ENCODE peak calls at places on chromosomes 4 and X, in five cellular contexts. One of them, this sample, is unnamed.

GRCh38 chrX:38473715-38474114 is 87.6 kb upstream of the TSPAN7 start:
- DNase-seq in neural progenitor cell: no peak
- DNase-seq in mammary epithelial cell: no peak
- DNase-seq in gastrocnemius medialis: no peak
- DNase-seq in ovary: no peak
- DNase-seq in this sample: no peak

GRCh38 chr4:27005512-27006246 is 145.0 kb downstream of the STIM2 start:
- DNase-seq in gastrocnemius medialis: no peak
- DNase-seq in neural progenitor cell: no peak
- DNase-seq in mammary epithelial cell: peak; percentile 67
- DNase-seq in ovary: no peak
- DNase-seq in this sample: no peak

GRCh38 chr4:155079866-155080265 is 128.6 kb upstream of the NPY2R start:
- DNase-seq in ovary: no peak
- DNase-seq in neural progenitor cell: no peak
- DNase-seq in mammary epithelial cell: no peak
- DNase-seq in gastrocnemius medialis: no peak
- DNase-seq in this sample: no peak

GRCh38 chr4:176671532-176671931 is 121.2 kb downstream of the VEGFC start:
- DNase-seq in neural progenitor cell: no peak
- DNase-seq in ovary: peak; percentile 30
- DNase-seq in mammary epithelial cell: no peak
- DNase-seq in gastrocnemius medialis: no peak
- DNase-seq in this sample: no peak

GRCh38 chr4:175412161-175412560 is 399.9 kb downstream of the GPM6A start:
- DNase-seq in neural progenitor cell: no peak
- DNase-seq in gastrocnemius medialis: no peak
- DNase-seq in mammary epithelial cell: peak; percentile 65
- DNase-seq in ovary: no peak
- DNase-seq in this sample: no peak

GRCh38 chr4:161856711-161857326 is 307.0 kb downstream of the FSTL5 start:
- DNase-seq in neural progenitor cell: no peak
- DNase-seq in mammary epithelial cell: peak; percentile 38
- DNase-seq in ovary: no peak
- DNase-seq in gastrocnemius medialis: no peak
- DNase-seq in this sample: no peak

GRCh38 chr4:77821775-77822174 is 2.6 kb upstream of the CNOT6L start:
- DNase-seq in ovary: no peak
- DNase-seq in gastrocnemius medialis: no peak
- DNase-seq in mammary epithelial cell: no peak
- DNase-seq in neural progenitor cell: no peak
- DNase-seq in this sample: no peak

GRCh38 chr4:6688879-6689505 is 4.7 kb upstream of the S100P start:
- DNase-seq in gastrocnemius medialis: no peak
- DNase-seq in neural progenitor cell: peak; percentile 31
- DNase-seq in ovary: peak; percentile 43
- DNase-seq in mammary epithelial cell: peak; percentile 93
- DNase-seq in this sample: peak; percentile 93

GRCh38 chr4:54090804-54091623 is 8.9 kb upstream of the GSX2 start:
- DNase-seq in mammary epithelial cell: peak; percentile 32
- DNase-seq in ovary: peak; percentile 37
- DNase-seq in gastrocnemius medialis: no peak
- DNase-seq in neural progenitor cell: peak; percentile 48
- DNase-seq in this sample: no peak

GRCh38 chr4:149512489-149512888 is 303.2 kb downstream of the IQCM start:
- DNase-seq in neural progenitor cell: no peak
- DNase-seq in gastrocnemius medialis: no peak
- DNase-seq in ovary: no peak
- DNase-seq in mammary epithelial cell: no peak
- DNase-seq in this sample: no peak

GRCh38 chr4:70903282-70903603 is 1.1 kb downstream of the MOB1B start:
- DNase-seq in gastrocnemius medialis: no peak
- DNase-seq in mammary epithelial cell: peak; percentile 5
- DNase-seq in ovary: peak; percentile 16
- DNase-seq in neural progenitor cell: peak; percentile 28
- DNase-seq in this sample: no peak

GRCh38 chr4:145909331-145909730 is 29.3 kb downstream of the ZNF827 start:
- DNase-seq in mammary epithelial cell: peak; percentile 39
- DNase-seq in ovary: peak; percentile 81
- DNase-seq in neural progenitor cell: peak; percentile 72
- DNase-seq in gastrocnemius medialis: peak; percentile 67
- DNase-seq in this sample: no peak

GRCh38 chrX:19756577-19757131 is 130.7 kb downstream of the SH3KBP1 start:
- DNase-seq in ovary: no peak
- DNase-seq in neural progenitor cell: no peak
- DNase-seq in mammary epithelial cell: no peak
- DNase-seq in gastrocnemius medialis: no peak
- DNase-seq in this sample: no peak
- H3K4me1 ChIP-seq in ovary: no peaks in the 10 kb centered on the region
- H3K4me1 ChIP-seq in neural progenitor cell: no peaks in the 10 kb centered on the region
- H3K4me1 ChIP-seq in mammary epithelial cell: no peaks in the 10 kb centered on the region
- H3K4me1 ChIP-seq in gastrocnemius medialis: no peaks in the 10 kb centered on the region
- H3K4me1 ChIP-seq in this sample: peaks cover 21% of the 10 kb centered on the region

DNA sequence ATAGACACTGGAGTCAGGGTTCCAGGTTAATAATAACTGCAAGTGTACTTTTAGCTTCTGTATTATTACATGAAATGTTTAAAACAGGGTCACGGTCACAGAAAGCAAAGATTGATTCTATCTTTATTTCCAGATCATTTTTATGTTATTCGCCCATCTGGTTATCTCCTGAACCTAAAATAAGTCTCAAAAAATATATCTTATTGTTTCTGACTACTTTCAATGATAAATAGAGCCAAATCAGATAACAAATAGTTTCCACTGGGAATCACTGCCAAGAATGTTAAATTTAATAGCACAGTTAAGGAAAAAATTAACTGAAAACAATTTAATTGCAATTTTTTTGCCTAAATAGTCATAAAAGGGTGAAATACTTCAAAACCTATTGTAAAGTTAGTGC is 17.2 kb upstream of the VEGFD start:
- DNase-seq in neural progenitor cell: no peak
- DNase-seq in mammary epithelial cell: no peak
- DNase-seq in ovary: no peak
- DNase-seq in gastrocnemius medialis: no peak
- DNase-seq in this sample: no peak
- H3K27me3 ChIP-seq in neural progenitor cell: no peaks in the 10 kb centered on the region
- H3K27me3 ChIP-seq in mammary epithelial cell: no peaks in the 10 kb centered on the region
- H3K27me3 ChIP-seq in ovary: no peaks in the 10 kb centered on the region
- H3K27me3 ChIP-seq in gastrocnemius medialis: no peaks in the 10 kb centered on the region
- H3K27me3 ChIP-seq in this sample: no peaks in the 10 kb centered on the region

GRCh38 chr4:7909463-7909862 is 30.2 kb downstream of the AFAP1 start:
- DNase-seq in mammary epithelial cell: no peak
- DNase-seq in ovary: no peak
- DNase-seq in neural progenitor cell: no peak
- DNase-seq in gastrocnemius medialis: no peak
- DNase-seq in this sample: no peak

GRCh38 chr4:7908668-7909067 is 31.0 kb downstream of the AFAP1 start:
- DNase-seq in ovary: no peak
- DNase-seq in gastrocnemius medialis: no peak
- DNase-seq in mammary epithelial cell: no peak
- DNase-seq in neural progenitor cell: no peak
- DNase-seq in this sample: no peak

GRCh38 chr4:7911044-7911578 is 28.6 kb downstream of the AFAP1 start:
- DNase-seq in mammary epithelial cell: peak; percentile 65
- DNase-seq in ovary: no peak
- DNase-seq in gastrocnemius medialis: no peak
- DNase-seq in neural progenitor cell: peak; percentile 78
- DNase-seq in this sample: no peak

GRCh38 chr4:7910721-7911015 is 29.0 kb downstream of the AFAP1 start:
- DNase-seq in ovary: no peak
- DNase-seq in gastrocnemius medialis: no peak
- DNase-seq in mammary epithelial cell: no peak
- DNase-seq in neural progenitor cell: no peak
- DNase-seq in this sample: no peak

GRCh38 chr4:7909966-7910720 is 29.5 kb downstream of the AFAP1 start:
- DNase-seq in ovary: no peak
- DNase-seq in gastrocnemius medialis: no peak
- DNase-seq in mammary epithelial cell: peak; percentile 68
- DNase-seq in neural progenitor cell: peak; percentile 10
- DNase-seq in this sample: no peak
- H3K4me3 ChIP-seq in ovary: no peak overlapping the region
- H3K4me3 ChIP-seq in gastrocnemius medialis: no peak overlapping the region
- H3K4me3 ChIP-seq in mammary epithelial cell: no peak overlapping the region
- H3K4me3 ChIP-seq in neural progenitor cell: no peak overlapping the region
- H3K4me3 ChIP-seq in this sample: no peak overlapping the region

GRCh38 chr4:101256222-101256621 is 91.1 kb downstream of the PPP3CA start:
- DNase-seq in neural progenitor cell: no peak
- DNase-seq in mammary epithelial cell: no peak
- DNase-seq in ovary: no peak
- DNase-seq in gastrocnemius medialis: no peak
- DNase-seq in this sample: no peak
- H3K4me1 ChIP-seq in neural progenitor cell: peaks cover 19% of the 10 kb centered on the region
- H3K4me1 ChIP-seq in mammary epithelial cell: peaks cover 8% of the 10 kb centered on the region
- H3K4me1 ChIP-seq in ovary: peaks cover 9% of the 10 kb centered on the region
- H3K4me1 ChIP-seq in gastrocnemius medialis: peaks cover 55% of the 10 kb centered on the region
- H3K4me1 ChIP-seq in this sample: peaks cover 5% of the 10 kb centered on the region

GRCh38 chrX:124842205-124842604 is 477.5 kb upstream of the TEX13C start:
- DNase-seq in ovary: no peak
- DNase-seq in gastrocnemius medialis: no peak
- DNase-seq in neural progenitor cell: no peak
- DNase-seq in mammary epithelial cell: no peak
- DNase-seq in this sample: no peak

DNA sequence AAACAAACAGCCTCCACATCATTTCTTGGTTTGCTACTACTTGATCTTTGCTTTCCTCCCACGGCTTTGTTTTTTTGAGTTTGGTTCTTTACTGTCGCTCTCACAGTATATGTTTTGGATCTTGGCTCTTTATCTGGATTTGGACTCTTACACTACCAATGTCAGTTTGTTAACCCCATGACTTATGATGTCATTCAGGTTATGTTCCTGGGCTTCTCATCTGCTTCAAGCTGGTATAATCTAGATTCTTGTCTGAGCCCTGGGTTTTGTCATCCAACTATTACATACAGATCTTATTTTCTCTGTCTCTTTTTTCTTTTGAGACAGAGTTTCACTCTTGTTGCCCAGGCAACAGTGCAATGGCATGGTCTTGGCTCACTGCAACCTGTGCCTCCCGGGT is 482.9 kb upstream of the TEX13C start:
- DNase-seq in gastrocnemius medialis: no peak
- DNase-seq in ovary: no peak
- DNase-seq in neural progenitor cell: no peak
- DNase-seq in mammary epithelial cell: no peak
- DNase-seq in this sample: no peak
- H3K27me3 ChIP-seq in gastrocnemius medialis: no peaks in the 10 kb centered on the region
- H3K27me3 ChIP-seq in ovary: no peaks in the 10 kb centered on the region
- H3K27me3 ChIP-seq in neural progenitor cell: no peaks in the 10 kb centered on the region
- H3K27me3 ChIP-seq in mammary epithelial cell: no peaks in the 10 kb centered on the region
- H3K27me3 ChIP-seq in this sample: no peaks in the 10 kb centered on the region

DNA sequence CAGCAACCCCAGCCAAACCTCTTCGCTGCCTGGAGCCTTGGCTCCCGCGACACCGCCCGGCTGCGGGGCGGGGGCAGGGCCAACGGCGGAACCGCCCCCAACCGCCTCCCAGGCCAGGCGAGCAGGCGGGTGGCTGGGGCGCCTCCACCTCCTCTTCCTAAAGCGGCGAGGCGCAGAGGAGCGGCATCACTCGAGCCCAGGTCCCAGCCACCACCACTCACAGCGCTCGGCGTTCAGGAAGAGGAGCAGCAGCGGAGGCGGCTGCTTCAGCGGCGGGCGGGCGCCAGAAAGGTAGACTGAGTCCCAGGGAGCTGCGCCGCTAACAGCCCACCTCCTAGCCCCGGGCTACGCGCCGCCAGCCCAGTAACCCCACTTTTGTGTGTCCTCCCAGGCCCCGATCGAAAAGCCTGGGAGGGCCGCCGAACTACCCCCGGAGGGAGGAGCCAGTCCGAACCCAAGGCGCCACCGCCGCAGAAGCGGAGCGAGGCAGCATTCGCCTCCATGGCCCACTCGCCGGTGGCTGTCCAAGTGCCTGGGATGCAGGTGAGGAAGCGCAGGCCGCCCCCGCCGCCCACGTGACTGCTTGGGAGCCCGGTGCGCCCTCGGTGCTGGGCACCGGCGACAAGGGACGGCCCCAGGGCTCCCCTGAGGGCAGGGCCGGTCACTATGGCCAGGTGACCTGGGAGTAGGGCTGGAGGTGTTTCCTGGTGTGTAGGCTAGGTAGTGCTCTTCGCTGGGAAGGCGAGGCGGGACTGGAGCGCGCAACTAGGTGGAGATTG is at the start of gene STK26:
- DNase-seq in gastrocnemius medialis: peak; percentile 10
- DNase-seq in ovary: peak; percentile 45
- DNase-seq in neural progenitor cell: peak; percentile 88
- DNase-seq in mammary epithelial cell: peak; percentile 76
- DNase-seq in this sample: no peak
- H3K4me3 ChIP-seq in gastrocnemius medialis: peak within 1 kb of the TSS; percentile 56
- H3K4me3 ChIP-seq in ovary: peak within 1 kb of the TSS; percentile 45
- H3K4me3 ChIP-seq in neural progenitor cell: peak within 1 kb of the TSS; percentile 70
- H3K4me3 ChIP-seq in mammary epithelial cell: peak within 1 kb of the TSS; percentile 86
- H3K4me3 ChIP-seq in this sample: peak within 1 kb of the TSS; percentile 8

GRCh38 chr4:38077791-38078489 is 117.7 kb downstream of the PTTG2 start:
- DNase-seq in gastrocnemius medialis: no peak
- DNase-seq in mammary epithelial cell: no peak
- DNase-seq in ovary: no peak
- DNase-seq in neural progenitor cell: no peak
- DNase-seq in this sample: no peak
- H3K4me1 ChIP-seq in gastrocnemius medialis: peaks cover 37% of the 10 kb centered on the region
- H3K4me1 ChIP-seq in mammary epithelial cell: peaks cover 12% of the 10 kb centered on the region
- H3K4me1 ChIP-seq in ovary: peaks cover 17% of the 10 kb centered on the region
- H3K4me1 ChIP-seq in neural progenitor cell: no peaks in the 10 kb centered on the region
- H3K4me1 ChIP-seq in this sample: peaks cover 40% of the 10 kb centered on the region

GRCh38 chrX:129647588-129648410 is 7.0 kb downstream of the APLN start:
- DNase-seq in mammary epithelial cell: no peak
- DNase-seq in gastrocnemius medialis: no peak
- DNase-seq in neural progenitor cell: no peak
- DNase-seq in ovary: no peak
- DNase-seq in this sample: no peak
- H3K27me3 ChIP-seq in mammary epithelial cell: no peaks in the 10 kb centered on the region
- H3K27me3 ChIP-seq in gastrocnemius medialis: no peaks in the 10 kb centered on the region
- H3K27me3 ChIP-seq in neural progenitor cell: peaks cover 24% of the 10 kb centered on the region
- H3K27me3 ChIP-seq in ovary: no peaks in the 10 kb centered on the region
- H3K27me3 ChIP-seq in this sample: no peaks in the 10 kb centered on the region

GRCh38 chrX:49043220-49043986 is at the start of gene TFE3:
- DNase-seq in gastrocnemius medialis: peak; percentile 97
- DNase-seq in mammary epithelial cell: peak; percentile 98
- DNase-seq in neural progenitor cell: peak; percentile 99
- DNase-seq in ovary: peak; percentile 97
- DNase-seq in this sample: peak; percentile 98

GRCh38 chrX:49040376-49040955 is 2.7 kb downstream of the TFE3 start:
- DNase-seq in ovary: no peak
- DNase-seq in gastrocnemius medialis: no peak
- DNase-seq in mammary epithelial cell: no peak
- DNase-seq in neural progenitor cell: no peak
- DNase-seq in this sample: peak; percentile 55

GRCh38 chrX:49041683-49042529 is 1.3 kb downstream of the TFE3 start:
- DNase-seq in neural progenitor cell: no peak
- DNase-seq in gastrocnemius medialis: peak; percentile 8
- DNase-seq in ovary: no peak
- DNase-seq in mammary epithelial cell: peak; percentile 52
- DNase-seq in this sample: peak; percentile 77

GRCh38 chrX:49042581-49043219 is 457 bp downstream of the TFE3 start:
- DNase-seq in gastrocnemius medialis: no peak
- DNase-seq in neural progenitor cell: no peak
- DNase-seq in ovary: no peak
- DNase-seq in mammary epithelial cell: no peak
- DNase-seq in this sample: no peak

DNA sequence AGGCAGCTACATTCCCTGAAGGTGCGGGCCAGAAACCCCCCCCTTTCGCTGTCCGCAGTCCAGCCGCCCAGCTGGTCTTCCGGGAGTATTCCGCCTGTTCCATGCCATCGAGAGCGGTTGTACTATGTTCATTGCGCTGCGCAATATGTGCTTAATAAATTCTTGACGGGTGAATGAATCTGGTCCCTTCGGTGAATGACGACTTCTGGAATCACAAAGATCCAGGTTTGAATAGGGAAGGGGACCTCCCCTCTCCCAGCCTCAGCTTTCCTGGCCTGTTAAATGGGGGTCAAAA is 777 bp upstream of the TFE3 start:
- DNase-seq in gastrocnemius medialis: no peak
- DNase-seq in ovary: no peak
- DNase-seq in neural progenitor cell: no peak
- DNase-seq in mammary epithelial cell: no peak
- DNase-seq in this sample: no peak
- H3K4me3 ChIP-seq in gastrocnemius medialis: peak overlapping the region; percentile 30
- H3K4me3 ChIP-seq in ovary: no peak overlapping the region
- H3K4me3 ChIP-seq in neural progenitor cell: peak overlapping the region; percentile 34
- H3K4me3 ChIP-seq in mammary epithelial cell: peak overlapping the region; percentile 25
- H3K4me3 ChIP-seq in this sample: peak overlapping the region; percentile 24

This sample was measured in SJSA1.